ENCODE peak calls at places on chromosomes 2 and 18, in nine cellular contexts. U is left ventricle myocardium inferior; E is psoas muscle; F is naive thymus-derived CD4-positive, alpha-beta T cell; P is upper lobe of right lung; H is body of pancreas; Z is uterus; X is effector memory CD4-positive, alpha-beta T cell; R is breast epithelium. C is an unnamed sample. For H3K27me3, the result is how much of the 10 kb centered on the place peaks cover.

GRCh38 chr2:70088508-70089219 is 1.4 kb downstream of the PCBP1 start:
- DNase-seq in Z (no peak), X (no peak), P (no peak), R (no peak), E (no peak), U (no peak), F (no peak), H (no peak), C (no peak)

GRCh38 chr2:23614701-23615100 is 229.7 kb downstream of the KLHL29 start:
- DNase-seq in Z (no peak), X (no peak), H (no peak), U (no peak), R (no peak), F (no peak), P (peak), E (no peak), C (no peak)

GRCh38 chr2:218291934-218292699 is at the start of gene TMBIM1:
- DNase-seq in E (peak), F (peak), Z (peak), H (peak), R (peak), X (peak), U (peak), P (peak), C (peak)

GRCh38 chr18:12679183-12679786 is 21.4 kb upstream of the SPIRE1 start:
- DNase-seq in Z (peak), R (no peak), U (peak), E (peak), H (peak), F (no peak), P (peak), X (no peak), C (peak)

GRCh38 chr18:22346968-22347611 is 70.6 kb downstream of the CTAGE1 start:
- DNase-seq in R (no peak), Z (peak), P (peak), H (peak), U (peak), X (no peak), E (peak), F (no peak), C (peak)

GRCh38 chr2:84495539-84496146 is 20.7 kb upstream of the DNAH6 start:
- DNase-seq in H (peak), X (no peak), Z (peak), F (peak), E (no peak), R (no peak), U (no peak), P (no peak), C (no peak)

GRCh38 chr18:44051088-44051487 is 629.6 kb upstream of the SETBP1 start:
- DNase-seq in H (no peak), F (no peak), P (no peak), R (no peak), E (no peak), Z (no peak), U (no peak), X (no peak), C (no peak)

GRCh38 chr2:29755829-29756228 is 165.6 kb downstream of the ALK start:
- DNase-seq in P (no peak), U (no peak), E (no peak), H (peak), R (no peak), F (no peak), Z (no peak), X (no peak), C (no peak)

GRCh38 chr2:241901500-241902351 is 32.2 kb downstream of the RTP5 start:
- DNase-seq in U (no peak), H (peak), F (no peak), E (no peak), P (peak), R (peak), X (no peak), Z (peak), C (no peak)

GRCh38 chr18:34773961-34774754 is 64.1 kb downstream of the DTNA start:
- DNase-seq in P (no peak), R (no peak), X (no peak), F (no peak), H (peak), Z (peak), E (peak), U (peak), C (peak)

GRCh38 chr2:8679827-8680731 is 1.8 kb upstream of the ID2 start:
- DNase-seq in X (no peak), Z (no peak), U (peak), H (peak), P (peak), R (peak), E (no peak), F (no peak), C (peak)

GRCh38 chr2:98937906-98938305 is 1.9 kb upstream of the CRACDL start:
- DNase-seq in E (no peak), F (no peak), U (no peak), X (no peak), P (no peak), R (no peak), H (no peak), Z (no peak), C (no peak)

GRCh38 chr2:231123362-231123898 is 1.4 kb downstream of the HTR2B start:
- DNase-seq in Z (no peak), H (no peak), F (no peak), P (no peak), E (no peak), R (no peak), X (no peak), U (no peak), C (no peak)

GRCh38 chr2:217510790-217511291 is 492.0 kb downstream of the TNS1 start:
- DNase-seq in E (no peak), H (peak), Z (peak), R (peak), F (peak), X (no peak), P (no peak), U (peak), C (peak)

GRCh38 chr18:62420513-62421209 is 95.6 kb downstream of the TNFRSF11A start:
- DNase-seq in Z (peak), E (no peak), F (peak), R (no peak), H (peak), X (peak), P (no peak), U (no peak), C (no peak)

GRCh38 chr2:149733936-149734685 is 146.5 kb upstream of the MMADHC start:
- DNase-seq in P (no peak), F (no peak), U (no peak), X (no peak), E (no peak), R (no peak), Z (no peak), H (no peak), C (no peak)

GRCh38 chr2:127681976-127682857 is 6.9 kb upstream of the LIMS2 start:
- DNase-seq in H (no peak), F (no peak), Z (no peak), E (no peak), X (no peak), R (no peak), U (no peak), P (no peak), C (no peak)

GRCh38 chr2:237412646-237413292 is 1.2 kb downstream of the COL6A3 start:
- DNase-seq in H (no peak), E (peak), P (no peak), R (no peak), X (no peak), U (no peak), F (no peak), Z (peak), C (peak)

GRCh38 chr18:11821208-11821607 is 30.0 kb upstream of the CHMP1B start:
- DNase-seq in P (no peak), F (no peak), E (no peak), H (no peak), R (no peak), X (no peak), Z (no peak), U (no peak), C (no peak)

GRCh38 chr2:237359894-237360780 is 53.8 kb downstream of the COL6A3 start:
- DNase-seq in Z (no peak), X (no peak), F (no peak), H (no peak), P (no peak), U (no peak), R (no peak), E (no peak), C (peak)

GRCh38 chr2:44779793-44780192 is 161.7 kb upstream of the SIX3 start:
- DNase-seq in Z (no peak), H (no peak), U (no peak), F (no peak), E (no peak), P (no peak), X (no peak), R (no peak), C (no peak)

GRCh38 chr18:60872434-60872833 is 460.8 kb upstream of the CDH20 start:
- DNase-seq in X (no peak), H (no peak), R (no peak), E (no peak), P (no peak), Z (no peak), F (no peak), U (no peak), C (no peak)

GRCh38 chr2:48107326-48107925 is 201.1 kb upstream of the FBXO11 start:
- DNase-seq in P (no peak), R (no peak), F (no peak), Z (no peak), X (no peak), H (no peak), U (no peak), E (no peak), C (no peak)

GRCh38 chr2:5057895-5058294 is 634.3 kb upstream of the SOX11 start:
- DNase-seq in U (no peak), E (no peak), F (no peak), H (no peak), Z (no peak), P (no peak), R (no peak), X (no peak), C (no peak)

GRCh38 chr2:240784629-240785423 is 35.2 kb downstream of the KIF1A start:
- DNase-seq in P (peak), U (peak), H (no peak), Z (no peak), E (peak), X (no peak), R (no peak), F (no peak), C (peak)

GRCh38 chr2:238174701-238175100 is 15.9 kb downstream of the ERFE start:
- DNase-seq in R (no peak), H (no peak), P (no peak), F (no peak), E (no peak), U (no peak), X (no peak), Z (no peak), C (no peak)

GRCh38 chr2:178397002-178397605 is 53.9 kb downstream of the PRKRA start:
- DNase-seq in U (no peak), H (no peak), P (no peak), F (peak), X (no peak), E (no peak), Z (no peak), R (no peak), C (no peak)

GRCh38 chr18:67211646-67212045 is 304.9 kb downstream of the DSEL start:
- DNase-seq in X (no peak), H (no peak), U (no peak), F (no peak), R (no peak), E (no peak), P (no peak), Z (no peak), C (no peak)

GRCh38 chr18:75958683-75959082 is 531.2 kb upstream of the SMIM21 start:
- DNase-seq in Z (no peak), H (no peak), U (no peak), P (no peak), R (no peak), F (no peak), E (no peak), X (no peak), C (no peak)

GRCh38 chr2:191959209-191959608 is 112.3 kb upstream of the CAVIN2 start:
- DNase-seq in Z (no peak), E (no peak), P (no peak), U (no peak), X (no peak), R (no peak), F (no peak), H (no peak), C (no peak)

GRCh38 chr2:201808070-201808469 is 1.7 kb downstream of the CDK15 start:
- DNase-seq in P (no peak), U (no peak), X (no peak), F (no peak), E (no peak), H (no peak), R (no peak), Z (no peak), C (no peak)

GRCh38 chr2:218264773-218265601 is 4.2 kb downstream of the GPBAR1 start:
- DNase-seq in U (no peak), E (peak), X (no peak), P (peak), F (no peak), H (peak), R (no peak), Z (no peak), C (no peak)

GRCh38 chr18:35019929-35020328 is 21.3 kb upstream of the MAPRE2 start:
- DNase-seq in U (no peak), H (no peak), R (no peak), P (no peak), E (no peak), Z (no peak), X (no peak), F (no peak), C (no peak)

GRCh38 chr2:153479527-153479926 is 965 bp upstream of the RPRM start:
- DNase-seq in X (no peak), P (no peak), F (no peak), U (no peak), H (no peak), Z (peak), E (no peak), R (no peak), C (no peak)

GRCh38 chr2:6959751-6960150 is 42.5 kb downstream of the RNF144A start:
- DNase-seq in H (no peak), E (no peak), P (no peak), X (no peak), R (no peak), F (no peak), Z (no peak), U (no peak), C (no peak)

GRCh38 chr2:66498597-66498910 is 63.6 kb downstream of the MEIS1 start:
- DNase-seq in X (no peak), P (no peak), Z (no peak), E (no peak), U (no peak), F (no peak), R (no peak), H (no peak), C (no peak)

GRCh38 chr18:48832961-48833700 is 117.6 kb downstream of the SMAD7 start:
- DNase-seq in P (peak), E (peak), X (no peak), Z (peak), U (peak), F (no peak), H (peak), R (no peak), C (peak)

GRCh38 chr2:9739508-9739907 is 103.8 kb upstream of the TAF1B start:
- DNase-seq in P (peak), R (no peak), H (peak), X (peak), E (peak), U (peak), Z (peak), F (peak), C (peak)

GRCh38 chr2:3535467-3535793 is 16.1 kb upstream of the ADI1 start:
- DNase-seq in X (no peak), U (no peak), Z (no peak), R (no peak), E (no peak), F (no peak), H (no peak), P (no peak), C (no peak)

GRCh38 chr2:3539836-3540235 is 18.3 kb downstream of the RNASEH1 start:
- DNase-seq in X (no peak), H (no peak), R (no peak), P (no peak), U (no peak), E (no peak), Z (no peak), F (no peak), C (no peak)

GRCh38 chr2:3535794-3536681 is 16.7 kb upstream of the ADI1 start:
- DNase-seq in R (no peak), H (peak), Z (peak), F (no peak), X (no peak), P (no peak), U (peak), E (peak), C (peak)

GRCh38 chr2:3534251-3534814 is 15.0 kb upstream of the ADI1 start:
- DNase-seq in U (no peak), H (no peak), Z (no peak), F (no peak), P (no peak), X (no peak), R (no peak), E (no peak), C (peak)

DNA sequence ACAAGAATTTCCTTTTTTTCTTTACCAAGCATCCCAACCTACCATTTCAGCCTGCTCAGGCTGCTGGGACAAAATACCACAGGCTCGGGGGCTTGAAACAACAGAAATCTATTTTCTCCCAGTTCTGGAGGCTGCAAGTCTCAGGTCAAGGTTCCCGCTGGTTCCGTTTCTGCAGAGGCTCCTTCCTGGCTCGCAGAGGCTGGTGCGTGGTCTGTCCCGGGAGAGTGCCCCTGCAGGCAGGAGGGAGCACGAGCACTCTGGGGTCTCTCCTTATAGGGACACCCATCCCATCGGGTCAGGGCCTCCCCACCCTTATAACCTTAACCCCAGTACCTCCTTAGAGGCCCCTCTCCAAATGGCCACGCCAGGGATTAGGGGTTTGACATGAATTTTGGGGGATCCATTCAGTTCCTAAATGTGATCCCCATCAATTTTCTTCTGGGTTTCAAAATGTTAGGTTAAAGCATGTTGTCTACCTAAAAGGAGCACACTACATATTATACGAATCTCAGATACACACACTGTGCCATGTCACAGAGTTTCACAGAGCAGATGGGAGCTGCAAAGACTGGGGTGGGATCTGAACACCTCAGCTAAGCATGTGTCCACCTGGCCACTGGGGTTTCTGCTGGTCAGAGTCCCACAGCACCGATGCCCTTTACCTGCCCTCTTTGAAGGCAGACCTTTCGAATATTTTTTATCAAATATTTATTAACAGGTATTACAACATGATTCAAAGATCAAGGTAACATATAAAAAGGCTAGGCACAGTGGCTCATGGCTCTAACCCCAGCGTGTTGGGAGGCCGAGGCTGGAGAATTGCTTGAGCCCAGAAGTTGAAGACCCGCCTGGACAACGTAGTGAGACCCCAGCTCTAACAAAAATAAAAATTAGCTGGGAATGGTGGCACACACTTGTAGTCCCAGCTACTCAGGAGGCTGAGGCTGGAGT is 17.6 kb upstream of the ADI1 start:
- DNase-seq in X (no peak), E (peak), U (peak), H (peak), Z (peak), F (no peak), R (no peak), P (no peak), C (peak)
- H3K27me3 ChIP-seq in X (under half), E (under half), U (under half), H (under half), Z (under half), F (under half), R (under half), P (under half), C (under half)

GRCh38 chr2:60370835-60371618 is 182.4 kb downstream of the BCL11A start:
- DNase-seq in H (no peak), X (no peak), E (no peak), U (no peak), R (no peak), Z (no peak), P (no peak), F (no peak), C (no peak)
- H3K27ac ChIP-seq in H (no peak), X (no peak), E (no peak), U (no peak), R (no peak), Z (no peak), P (no peak), F (no peak), C (no peak)

DNA sequence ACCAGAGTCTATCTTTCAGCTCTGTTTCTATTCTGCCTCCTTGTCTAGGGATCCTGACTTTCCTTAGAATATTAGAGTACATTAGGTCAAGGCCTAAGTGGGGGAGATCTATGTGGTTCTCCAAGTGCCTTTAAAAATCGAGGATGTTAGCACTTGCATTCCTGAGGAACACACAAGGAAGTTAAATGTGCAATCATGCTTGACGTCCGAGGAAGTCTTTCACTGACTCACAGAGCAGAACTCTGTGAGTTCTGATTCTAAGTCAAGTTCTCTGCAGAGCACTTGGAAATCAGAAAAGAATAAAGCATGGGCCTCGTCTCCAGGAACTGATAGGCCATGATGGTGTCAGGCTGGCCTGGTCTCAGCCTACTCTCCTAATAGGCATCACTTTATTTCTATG is 17.2 kb downstream of the FHOD3 start:
- DNase-seq in U (no peak), Z (no peak), R (no peak), P (no peak), X (no peak), F (no peak), E (no peak), H (no peak), C (no peak)
- H3K4me3 ChIP-seq in U (no peak), Z (no peak), R (no peak), P (no peak), X (no peak), F (no peak), E (no peak), H (no peak), C (no peak)

GRCh38 chr18:74457743-74458465 is 796 bp upstream of the DIPK1C start:
- DNase-seq in Z (no peak), F (no peak), H (no peak), X (no peak), R (no peak), P (no peak), U (peak), E (no peak), C (no peak)
- H3K27me3 ChIP-seq in Z (under half), F (under half), H (under half), X (under half), R (under half), P (under half), U (under half), E (under half), C (under half)

GRCh38 chr18:26267350-26267749 is 41.1 kb downstream of the TAF4B start:
- DNase-seq in Z (no peak), U (no peak), P (no peak), F (no peak), R (no peak), H (no peak), X (no peak), E (no peak), C (no peak)
- H3K27ac ChIP-seq in Z (no peak), U (no peak), P (no peak), F (no peak), R (no peak), H (no peak), X (no peak), E (no peak), C (no peak)

GRCh38 chr18:79450289-79450920 is 54.7 kb downstream of the NFATC1 start:
- DNase-seq in U (no peak), X (no peak), P (no peak), R (no peak), Z (no peak), E (no peak), F (no peak), H (no peak), C (no peak)

GRCh38 chr18:79451237-79452125 is 55.8 kb downstream of the NFATC1 start:
- DNase-seq in X (no peak), R (no peak), P (no peak), U (no peak), F (no peak), Z (no peak), E (no peak), H (no peak), C (no peak)

GRCh38 chr18:79448621-79449020 is 52.9 kb downstream of the NFATC1 start:
- DNase-seq in E (no peak), U (no peak), H (no peak), X (no peak), Z (no peak), R (no peak), P (no peak), F (no peak), C (no peak)

GRCh38 chr18:79447703-79448367 is 52.1 kb downstream of the NFATC1 start:
- DNase-seq in H (no peak), R (no peak), E (no peak), F (no peak), X (no peak), Z (no peak), P (no peak), U (no peak), C (no peak)

GRCh38 chr18:79449551-79450288 is 54.0 kb downstream of the NFATC1 start:
- DNase-seq in X (no peak), E (no peak), F (no peak), U (no peak), Z (no peak), R (no peak), P (no peak), H (no peak), C (no peak)
- H3K4me3 ChIP-seq in X (no peak), E (no peak), F (no peak), U (no peak), Z (no peak), R (no peak), P (no peak), H (no peak), C (no peak)